ENCODE peak calls at places on chromosomes 2 and 18, in four cellular contexts. One of them, this sample, is unnamed. For H3K4me1, the result is how much of the 10 kb centered on the place peaks cover.

GRCh38 chr2:132009874-132010521 is 151.8 kb downstream of the ANKRD30BL start:
- DNase-seq in body of pancreas: no peak
- DNase-seq in esophagus squamous epithelium: no peak
- DNase-seq in Peyer's patch: no peak
- DNase-seq in this sample: no peak

GRCh38 chr18:58058720-58059119 is 14.7 kb downstream of the NEDD4L start:
- DNase-seq in esophagus squamous epithelium: no peak
- DNase-seq in body of pancreas: no peak
- DNase-seq in Peyer's patch: no peak
- DNase-seq in this sample: no peak

GRCh38 chr2:162967137-162967536 is 128.6 kb upstream of the KCNH7 start:
- DNase-seq in body of pancreas: no peak
- DNase-seq in esophagus squamous epithelium: no peak
- DNase-seq in Peyer's patch: no peak
- DNase-seq in this sample: no peak

GRCh38 chr2:124027182-124027581 is 2.1 kb downstream of the CNTNAP5 start:
- DNase-seq in esophagus squamous epithelium: no peak
- DNase-seq in Peyer's patch: no peak
- DNase-seq in body of pancreas: peak
- DNase-seq in this sample: no peak

GRCh38 chr2:126698991-126699390 is 43.0 kb downstream of the GYPC start:
- DNase-seq in body of pancreas: no peak
- DNase-seq in esophagus squamous epithelium: no peak
- DNase-seq in Peyer's patch: no peak
- DNase-seq in this sample: no peak

GRCh38 chr2:159072795-159073194 is 104.4 kb downstream of the TANC1 start:
- DNase-seq in Peyer's patch: no peak
- DNase-seq in body of pancreas: no peak
- DNase-seq in esophagus squamous epithelium: no peak
- DNase-seq in this sample: no peak

GRCh38 chr2:62760555-62760954 is 55.0 kb downstream of the EHBP1 start:
- DNase-seq in Peyer's patch: no peak
- DNase-seq in esophagus squamous epithelium: no peak
- DNase-seq in body of pancreas: no peak
- DNase-seq in this sample: no peak

GRCh38 chr2:120820885-120821279 is 85.2 kb downstream of the GLI2 start:
- DNase-seq in Peyer's patch: no peak
- DNase-seq in esophagus squamous epithelium: no peak
- DNase-seq in body of pancreas: peak
- DNase-seq in this sample: no peak

GRCh38 chr2:114745700-114746099 is 303.3 kb downstream of the DPP10 start:
- DNase-seq in body of pancreas: no peak
- DNase-seq in Peyer's patch: no peak
- DNase-seq in esophagus squamous epithelium: no peak
- DNase-seq in this sample: no peak

GRCh38 chr2:120397362-120397811 is 51.5 kb downstream of the INHBB start:
- DNase-seq in body of pancreas: no peak
- DNase-seq in Peyer's patch: no peak
- DNase-seq in esophagus squamous epithelium: no peak
- DNase-seq in this sample: no peak

DNA sequence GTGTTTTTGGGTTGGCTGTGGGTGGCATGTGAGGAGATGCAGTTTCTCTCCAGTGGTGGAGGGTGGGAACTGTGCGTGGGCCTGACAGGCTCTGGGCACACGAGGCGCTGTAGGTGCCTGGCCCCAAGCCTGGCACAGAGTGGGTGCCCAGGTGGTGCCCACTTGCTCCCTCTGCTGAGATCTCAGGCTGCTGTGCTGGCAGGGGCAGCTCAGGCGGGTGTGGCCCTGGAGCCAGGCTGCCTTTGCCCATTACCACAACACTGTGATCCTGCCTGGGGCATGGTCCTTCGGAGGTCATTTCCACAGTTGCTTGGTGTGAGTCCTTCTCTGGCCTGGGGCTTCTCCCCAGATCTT is 20.4 kb downstream of the TSHZ1 start:
- DNase-seq in body of pancreas: no peak
- DNase-seq in esophagus squamous epithelium: no peak
- DNase-seq in Peyer's patch: no peak
- DNase-seq in this sample: no peak
- TF ChIP-seq CTCF in body of pancreas: no peak
- TF ChIP-seq CTCF in esophagus squamous epithelium: no peak
- TF ChIP-seq CTCF in Peyer's patch: no peak
- TF ChIP-seq CTCF in this sample: no peak

GRCh38 chr2:71500426-71501079 is 47.2 kb downstream of the DYSF start:
- DNase-seq in body of pancreas: no peak
- DNase-seq in Peyer's patch: no peak
- DNase-seq in esophagus squamous epithelium: no peak
- DNase-seq in this sample: no peak
- H3K4me1 ChIP-seq in body of pancreas: under half
- H3K4me1 ChIP-seq in Peyer's patch: under half
- H3K4me1 ChIP-seq in esophagus squamous epithelium: under half
- H3K4me1 ChIP-seq in this sample: under half

GRCh38 chr18:48541747-48542108 is 2.9 kb downstream of the CTIF start:
- DNase-seq in Peyer's patch: no peak
- DNase-seq in body of pancreas: no peak
- DNase-seq in esophagus squamous epithelium: no peak
- DNase-seq in this sample: no peak

GRCh38 chr18:48538531-48539405 is at the start of gene CTIF:
- DNase-seq in Peyer's patch: peak
- DNase-seq in esophagus squamous epithelium: peak
- DNase-seq in body of pancreas: peak
- DNase-seq in this sample: no peak

GRCh38 chr18:48539406-48540328 is 836 bp downstream of the CTIF start:
- DNase-seq in body of pancreas: peak
- DNase-seq in esophagus squamous epithelium: no peak
- DNase-seq in Peyer's patch: peak
- DNase-seq in this sample: no peak

GRCh38 chr18:48541026-48541746 is 2.4 kb downstream of the CTIF start:
- DNase-seq in Peyer's patch: peak
- DNase-seq in esophagus squamous epithelium: no peak
- DNase-seq in body of pancreas: peak
- DNase-seq in this sample: no peak

DNA sequence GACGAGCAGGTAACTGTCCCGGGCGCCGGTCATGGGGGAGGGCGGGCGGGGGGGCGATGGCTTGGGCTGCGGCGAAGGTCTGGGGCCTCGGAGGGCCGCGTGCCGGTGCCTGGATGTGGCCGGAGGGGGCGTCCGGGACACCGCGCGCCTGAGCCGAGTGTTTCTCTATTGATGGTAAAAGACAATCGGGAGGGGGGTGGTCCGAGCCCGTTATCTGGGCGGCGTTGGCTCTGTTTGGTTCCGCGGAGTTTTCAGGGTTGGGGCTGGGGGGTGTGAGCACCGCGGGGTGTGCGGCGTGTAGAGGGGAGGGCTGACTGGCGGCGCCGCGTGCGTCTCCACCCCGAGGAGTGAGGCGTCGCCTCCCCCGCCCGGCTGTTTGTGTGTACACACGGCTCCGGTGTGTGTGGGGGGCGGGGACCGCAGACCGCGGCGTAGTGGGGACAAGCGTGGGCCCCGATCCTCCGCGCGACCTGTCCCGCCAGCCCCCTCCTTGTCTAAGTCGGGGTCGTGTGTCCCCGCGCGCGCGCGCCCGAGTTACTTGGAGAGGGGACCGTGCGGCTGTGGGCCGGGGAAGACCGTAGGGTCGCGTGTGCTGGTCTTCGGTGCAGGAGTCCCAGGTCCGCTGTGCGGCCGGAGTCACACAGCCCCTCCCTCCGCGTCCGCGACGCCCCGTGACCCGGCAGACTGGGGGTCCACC is 1.6 kb downstream of the CTIF start:
- DNase-seq in Peyer's patch: peak
- DNase-seq in esophagus squamous epithelium: peak
- DNase-seq in body of pancreas: peak
- DNase-seq in this sample: no peak
- TF ChIP-seq POLR2A in Peyer's patch: no peak
- TF ChIP-seq POLR2A in esophagus squamous epithelium: no peak
- TF ChIP-seq POLR2A in body of pancreas: no peak
- TF ChIP-seq POLR2A in this sample: no peak

GRCh38 chr18:65968605-65969004 is 217.8 kb downstream of the CDH7 start:
- DNase-seq in body of pancreas: no peak
- DNase-seq in Peyer's patch: no peak
- DNase-seq in esophagus squamous epithelium: no peak
- DNase-seq in this sample: no peak
- TF ChIP-seq CTCF in body of pancreas: no peak
- TF ChIP-seq CTCF in Peyer's patch: no peak
- TF ChIP-seq CTCF in esophagus squamous epithelium: no peak
- TF ChIP-seq CTCF in this sample: no peak

GRCh38 chr2:37796481-37796880 is 125.0 kb upstream of the CDC42EP3 start:
- DNase-seq in body of pancreas: no peak
- DNase-seq in esophagus squamous epithelium: no peak
- DNase-seq in Peyer's patch: no peak
- DNase-seq in this sample: no peak

GRCh38 chr2:37797081-37797480 is 125.6 kb upstream of the CDC42EP3 start:
- DNase-seq in esophagus squamous epithelium: no peak
- DNase-seq in Peyer's patch: no peak
- DNase-seq in body of pancreas: no peak
- DNase-seq in this sample: no peak

GRCh38 chr2:37794717-37795116 is 123.3 kb upstream of the CDC42EP3 start:
- DNase-seq in body of pancreas: no peak
- DNase-seq in esophagus squamous epithelium: no peak
- DNase-seq in Peyer's patch: no peak
- DNase-seq in this sample: no peak

GRCh38 chr2:37795456-37795855 is 124.0 kb upstream of the CDC42EP3 start:
- DNase-seq in esophagus squamous epithelium: no peak
- DNase-seq in Peyer's patch: no peak
- DNase-seq in body of pancreas: no peak
- DNase-seq in this sample: no peak

DNA sequence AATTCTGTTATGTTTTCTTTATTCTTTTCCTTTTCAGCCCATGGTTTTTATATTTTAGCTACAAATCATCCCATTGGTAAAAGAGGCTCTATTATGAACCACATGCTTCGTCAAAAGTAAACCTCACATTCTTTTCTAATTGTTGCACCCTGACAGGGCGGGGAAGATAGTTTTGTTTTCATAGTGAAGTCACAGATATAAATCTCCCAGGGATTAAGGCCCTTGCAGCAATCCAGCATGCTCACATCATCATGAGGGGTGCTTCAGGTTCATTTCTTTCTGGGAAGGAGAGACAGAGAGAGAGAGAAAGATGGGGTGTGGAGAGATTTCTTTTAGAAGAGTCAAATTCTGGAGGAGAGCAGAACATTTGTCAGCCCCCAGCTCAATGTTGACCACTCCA is 124.5 kb upstream of the CDC42EP3 start:
- DNase-seq in Peyer's patch: no peak
- DNase-seq in esophagus squamous epithelium: no peak
- DNase-seq in body of pancreas: no peak
- DNase-seq in this sample: no peak
- H3K4me1 ChIP-seq in Peyer's patch: under half
- H3K4me1 ChIP-seq in esophagus squamous epithelium: under half
- H3K4me1 ChIP-seq in body of pancreas: under half
- H3K4me1 ChIP-seq in this sample: under half

DNA sequence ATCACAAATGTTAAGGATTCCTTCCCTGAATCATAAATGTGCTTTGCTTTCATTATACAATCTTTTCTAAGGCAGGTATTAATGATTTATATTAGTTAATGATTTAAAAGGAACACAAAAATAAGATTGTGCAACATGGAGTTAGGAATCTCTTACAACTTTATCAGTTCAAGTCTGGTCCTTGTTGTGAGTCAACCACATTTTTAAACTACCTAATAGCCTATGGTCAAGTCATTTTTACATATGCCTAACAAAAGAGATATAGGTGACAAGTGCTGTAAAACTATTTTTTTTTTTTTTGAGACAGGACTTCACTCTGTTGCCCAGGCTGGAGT is 8.2 kb upstream of the INPP1 start:
- DNase-seq in esophagus squamous epithelium: no peak
- DNase-seq in Peyer's patch: no peak
- DNase-seq in body of pancreas: no peak
- DNase-seq in this sample: no peak
- TF ChIP-seq POLR2A in esophagus squamous epithelium: no peak
- TF ChIP-seq POLR2A in Peyer's patch: no peak
- TF ChIP-seq POLR2A in body of pancreas: no peak
- TF ChIP-seq POLR2A in this sample: no peak

GRCh38 chr2:19462228-19462627 is 103.8 kb upstream of the OSR1 start:
- DNase-seq in Peyer's patch: no peak
- DNase-seq in body of pancreas: no peak
- DNase-seq in esophagus squamous epithelium: no peak
- DNase-seq in this sample: no peak

GRCh38 chr2:19461504-19461903 is 103.1 kb upstream of the OSR1 start:
- DNase-seq in esophagus squamous epithelium: no peak
- DNase-seq in Peyer's patch: no peak
- DNase-seq in body of pancreas: no peak
- DNase-seq in this sample: no peak

GRCh38 chr2:19460761-19461160 is 102.3 kb upstream of the OSR1 start:
- DNase-seq in esophagus squamous epithelium: no peak
- DNase-seq in Peyer's patch: no peak
- DNase-seq in body of pancreas: no peak
- DNase-seq in this sample: no peak

GRCh38 chr2:19465965-19466364 is 107.5 kb upstream of the OSR1 start:
- DNase-seq in body of pancreas: no peak
- DNase-seq in esophagus squamous epithelium: no peak
- DNase-seq in Peyer's patch: no peak
- DNase-seq in this sample: no peak
- TF ChIP-seq CTCF in body of pancreas: no peak
- TF ChIP-seq CTCF in esophagus squamous epithelium: no peak
- TF ChIP-seq CTCF in Peyer's patch: no peak
- TF ChIP-seq CTCF in this sample: no peak

GRCh38 chr2:181780159-181781081 is 100.1 kb upstream of the NEUROD1 start:
- DNase-seq in Peyer's patch: no peak
- DNase-seq in body of pancreas: peak
- DNase-seq in esophagus squamous epithelium: no peak
- DNase-seq in this sample: no peak

GRCh38 chr2:181778621-181779195 is 98.4 kb upstream of the NEUROD1 start:
- DNase-seq in body of pancreas: no peak
- DNase-seq in Peyer's patch: no peak
- DNase-seq in esophagus squamous epithelium: no peak
- DNase-seq in this sample: no peak

GRCh38 chr2:181779288-181779871 is 99.1 kb upstream of the NEUROD1 start:
- DNase-seq in body of pancreas: no peak
- DNase-seq in Peyer's patch: no peak
- DNase-seq in esophagus squamous epithelium: no peak
- DNase-seq in this sample: no peak

GRCh38 chr2:181782630-181783029 is 102.3 kb upstream of the NEUROD1 start:
- DNase-seq in Peyer's patch: no peak
- DNase-seq in esophagus squamous epithelium: no peak
- DNase-seq in body of pancreas: no peak
- DNase-seq in this sample: no peak

DNA sequence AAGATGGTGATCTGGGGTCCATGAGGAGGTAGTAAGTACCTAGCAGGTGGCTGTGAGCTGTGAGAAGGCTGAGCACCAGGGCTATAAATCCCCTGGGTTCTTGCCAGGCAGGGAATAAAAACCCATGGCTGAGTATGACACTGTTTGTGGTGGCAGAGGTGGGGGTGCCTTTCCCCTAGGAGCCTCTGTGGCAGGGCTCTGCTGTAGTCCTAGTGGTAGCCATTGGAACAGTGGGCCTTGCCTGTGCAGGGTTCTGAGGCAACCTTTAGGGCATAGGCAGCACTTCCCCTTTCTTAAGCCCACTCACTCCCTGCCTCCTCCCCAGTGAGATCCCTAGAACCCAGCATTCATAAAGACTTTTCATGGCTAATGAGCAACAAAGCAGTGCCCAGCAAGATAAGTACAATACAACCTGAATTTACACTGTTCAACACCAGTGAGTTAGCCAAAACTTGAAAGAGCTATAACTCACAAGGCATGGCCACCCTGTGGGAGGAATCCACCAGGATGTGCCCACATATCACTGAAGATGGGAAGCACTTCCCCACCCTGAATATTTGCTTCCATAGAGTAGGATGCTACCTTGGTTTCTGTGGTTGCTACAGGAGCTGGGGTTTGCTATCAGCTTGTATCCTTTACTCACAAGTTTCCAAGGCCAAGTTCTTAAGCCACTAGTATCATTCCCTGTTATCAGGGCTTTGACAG is 100.9 kb upstream of the NEUROD1 start:
- DNase-seq in body of pancreas: no peak
- DNase-seq in esophagus squamous epithelium: no peak
- DNase-seq in Peyer's patch: no peak
- DNase-seq in this sample: no peak
- H3K4me1 ChIP-seq in body of pancreas: half or more
- H3K4me1 ChIP-seq in esophagus squamous epithelium: under half
- H3K4me1 ChIP-seq in Peyer's patch: under half
- H3K4me1 ChIP-seq in this sample: under half

This sample was measured in vagina.